ENCODE peak calls at places on chromosomes 3 and 15, in nine cellular contexts. One of them, this sample, is unnamed.

GRCh38 chr3:134563614-134564013 is 77.8 kb downstream of the CEP63 start:
- DNase-seq in epithelial cell of esophagus: peak
- DNase-seq in A673: no peak
- DNase-seq in cardiac muscle cell: no peak
- DNase-seq in body of pancreas: no peak
- DNase-seq in OCI-LY7: no peak
- DNase-seq in AG09309: no peak
- DNase-seq in Caco-2: no peak
- DNase-seq in ovary: no peak
- DNase-seq in this sample: no peak

GRCh38 chr15:69018951-69019350 is 4.5 kb downstream of the NOX5 start:
- DNase-seq in epithelial cell of esophagus: no peak
- DNase-seq in A673: no peak
- DNase-seq in cardiac muscle cell: no peak
- DNase-seq in body of pancreas: no peak
- DNase-seq in OCI-LY7: no peak
- DNase-seq in AG09309: no peak
- DNase-seq in Caco-2: no peak
- DNase-seq in ovary: no peak
- DNase-seq in this sample: peak

GRCh38 chr3:58535531-58536500 is 1.2 kb downstream of the ACOX2 start:
- DNase-seq in epithelial cell of esophagus: no peak
- DNase-seq in A673: no peak
- DNase-seq in cardiac muscle cell: peak
- DNase-seq in body of pancreas: peak
- DNase-seq in OCI-LY7: no peak
- DNase-seq in AG09309: no peak
- DNase-seq in Caco-2: peak
- DNase-seq in ovary: no peak
- DNase-seq in this sample: no peak

GRCh38 chr3:189392969-189393368 is 221.2 kb downstream of the TPRG1 start:
- DNase-seq in epithelial cell of esophagus: peak
- DNase-seq in A673: no peak
- DNase-seq in cardiac muscle cell: no peak
- DNase-seq in body of pancreas: peak
- DNase-seq in OCI-LY7: no peak
- DNase-seq in AG09309: no peak
- DNase-seq in Caco-2: no peak
- DNase-seq in ovary: no peak
- DNase-seq in this sample: no peak

GRCh38 chr15:42035362-42035761 is 14.5 kb upstream of the PLA2G4E start:
- DNase-seq in epithelial cell of esophagus: peak
- DNase-seq in A673: peak
- DNase-seq in cardiac muscle cell: peak
- DNase-seq in body of pancreas: no peak
- DNase-seq in OCI-LY7: peak
- DNase-seq in AG09309: no peak
- DNase-seq in Caco-2: peak
- DNase-seq in ovary: no peak
- DNase-seq in this sample: peak

GRCh38 chr15:89335289-89336041 is 841 bp upstream of the POLG start:
- DNase-seq in epithelial cell of esophagus: no peak
- DNase-seq in A673: no peak
- DNase-seq in cardiac muscle cell: no peak
- DNase-seq in body of pancreas: peak
- DNase-seq in OCI-LY7: peak
- DNase-seq in AG09309: no peak
- DNase-seq in Caco-2: no peak
- DNase-seq in ovary: no peak
- DNase-seq in this sample: no peak

GRCh38 chr15:34708422-34708821 is 46.4 kb downstream of the GJD2 start:
- DNase-seq in epithelial cell of esophagus: peak
- DNase-seq in A673: peak
- DNase-seq in cardiac muscle cell: peak
- DNase-seq in body of pancreas: peak
- DNase-seq in OCI-LY7: peak
- DNase-seq in AG09309: no peak
- DNase-seq in Caco-2: peak
- DNase-seq in ovary: no peak
- DNase-seq in this sample: no peak

GRCh38 chr3:9190276-9190675 is 59.2 kb downstream of the SRGAP3 start:
- DNase-seq in epithelial cell of esophagus: no peak
- DNase-seq in A673: no peak
- DNase-seq in cardiac muscle cell: no peak
- DNase-seq in body of pancreas: no peak
- DNase-seq in OCI-LY7: no peak
- DNase-seq in AG09309: no peak
- DNase-seq in Caco-2: no peak
- DNase-seq in ovary: no peak
- DNase-seq in this sample: no peak

GRCh38 chr3:172965256-172965655 is 175.8 kb downstream of the SPATA16 start:
- DNase-seq in epithelial cell of esophagus: no peak
- DNase-seq in A673: no peak
- DNase-seq in cardiac muscle cell: peak
- DNase-seq in body of pancreas: no peak
- DNase-seq in OCI-LY7: no peak
- DNase-seq in AG09309: peak
- DNase-seq in Caco-2: no peak
- DNase-seq in ovary: no peak
- DNase-seq in this sample: no peak

GRCh38 chr3:23159929-23160328 is 43.2 kb upstream of the UBE2E2 start:
- DNase-seq in epithelial cell of esophagus: peak
- DNase-seq in A673: no peak
- DNase-seq in cardiac muscle cell: peak
- DNase-seq in body of pancreas: no peak
- DNase-seq in OCI-LY7: no peak
- DNase-seq in AG09309: peak
- DNase-seq in Caco-2: no peak
- DNase-seq in ovary: no peak
- DNase-seq in this sample: no peak

GRCh38 chr15:101579766-101580165 is 72.4 kb downstream of the TM2D3 start:
- DNase-seq in epithelial cell of esophagus: peak
- DNase-seq in A673: peak
- DNase-seq in cardiac muscle cell: no peak
- DNase-seq in body of pancreas: no peak
- DNase-seq in OCI-LY7: no peak
- DNase-seq in AG09309: peak
- DNase-seq in Caco-2: no peak
- DNase-seq in ovary: no peak
- DNase-seq in this sample: no peak

GRCh38 chr15:85582076-85582718 is 201.8 kb downstream of the AKAP13 start:
- DNase-seq in epithelial cell of esophagus: peak
- DNase-seq in A673: no peak
- DNase-seq in cardiac muscle cell: peak
- DNase-seq in body of pancreas: peak
- DNase-seq in OCI-LY7: peak
- DNase-seq in AG09309: no peak
- DNase-seq in Caco-2: no peak
- DNase-seq in ovary: no peak
- DNase-seq in this sample: no peak

GRCh38 chr3:98188553-98188952 is 22.1 kb downstream of the OR5H15 start:
- DNase-seq in epithelial cell of esophagus: no peak
- DNase-seq in A673: peak
- DNase-seq in cardiac muscle cell: no peak
- DNase-seq in body of pancreas: no peak
- DNase-seq in OCI-LY7: peak
- DNase-seq in AG09309: no peak
- DNase-seq in Caco-2: no peak
- DNase-seq in ovary: no peak
- DNase-seq in this sample: no peak

GRCh38 chr3:197174927-197175326 is 123.5 kb downstream of the DLG1 start:
- DNase-seq in epithelial cell of esophagus: no peak
- DNase-seq in A673: peak
- DNase-seq in cardiac muscle cell: no peak
- DNase-seq in body of pancreas: no peak
- DNase-seq in OCI-LY7: peak
- DNase-seq in AG09309: no peak
- DNase-seq in Caco-2: no peak
- DNase-seq in ovary: no peak
- DNase-seq in this sample: no peak
- H3K4me3 ChIP-seq in epithelial cell of esophagus: no peak
- H3K4me3 ChIP-seq in A673: no peak
- H3K4me3 ChIP-seq in cardiac muscle cell: no peak
- H3K4me3 ChIP-seq in body of pancreas: no peak
- H3K4me3 ChIP-seq in OCI-LY7: peak
- H3K4me3 ChIP-seq in AG09309: no peak
- H3K4me3 ChIP-seq in Caco-2: no peak
- H3K4me3 ChIP-seq in ovary: no peak
- H3K4me3 ChIP-seq in this sample: no peak

GRCh38 chr3:69451594-69451993 is 65.7 kb upstream of the FRMD4B start:
- DNase-seq in epithelial cell of esophagus: no peak
- DNase-seq in A673: no peak
- DNase-seq in cardiac muscle cell: peak
- DNase-seq in body of pancreas: no peak
- DNase-seq in OCI-LY7: no peak
- DNase-seq in AG09309: no peak
- DNase-seq in Caco-2: no peak
- DNase-seq in ovary: no peak
- DNase-seq in this sample: no peak
- TF ChIP-seq CTCF in epithelial cell of esophagus: no peak
- TF ChIP-seq CTCF in A673: no peak
- TF ChIP-seq CTCF in cardiac muscle cell: peak
- TF ChIP-seq CTCF in body of pancreas: no peak
- TF ChIP-seq CTCF in OCI-LY7: peak
- TF ChIP-seq CTCF in AG09309: peak
- TF ChIP-seq CTCF in Caco-2: no peak
- TF ChIP-seq CTCF in ovary: no peak
- TF ChIP-seq CTCF in this sample: no peak

DNA sequence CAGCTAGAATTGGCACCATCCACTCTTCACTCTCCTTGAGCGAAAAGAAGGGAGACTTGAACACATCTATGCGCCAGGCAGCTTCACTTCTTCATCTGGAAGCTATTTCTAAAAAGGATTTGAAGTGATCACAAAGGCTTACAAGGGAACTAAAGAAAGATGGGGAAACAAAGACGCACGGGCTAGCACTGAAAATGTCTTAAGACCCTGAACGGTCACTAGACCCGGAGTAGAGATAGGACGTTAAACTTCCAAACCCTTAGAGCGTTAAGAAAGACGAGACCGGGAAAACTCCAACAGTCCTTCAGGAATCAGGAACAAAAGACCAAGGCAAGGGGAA is 47.5 kb upstream of the EPHB3 start:
- DNase-seq in epithelial cell of esophagus: no peak
- DNase-seq in A673: no peak
- DNase-seq in cardiac muscle cell: no peak
- DNase-seq in body of pancreas: no peak
- DNase-seq in OCI-LY7: no peak
- DNase-seq in AG09309: no peak
- DNase-seq in Caco-2: no peak
- DNase-seq in ovary: no peak
- DNase-seq in this sample: no peak
- H3K4me3 ChIP-seq in epithelial cell of esophagus: no peak
- H3K4me3 ChIP-seq in A673: peak
- H3K4me3 ChIP-seq in cardiac muscle cell: no peak
- H3K4me3 ChIP-seq in body of pancreas: no peak
- H3K4me3 ChIP-seq in OCI-LY7: no peak
- H3K4me3 ChIP-seq in AG09309: no peak
- H3K4me3 ChIP-seq in Caco-2: no peak
- H3K4me3 ChIP-seq in ovary: peak
- H3K4me3 ChIP-seq in this sample: no peak

GRCh38 chr3:132721479-132722164 is 587 bp downstream of the NPHP3 start:
- DNase-seq in epithelial cell of esophagus: peak
- DNase-seq in A673: peak
- DNase-seq in cardiac muscle cell: peak
- DNase-seq in body of pancreas: peak
- DNase-seq in OCI-LY7: no peak
- DNase-seq in AG09309: peak
- DNase-seq in Caco-2: peak
- DNase-seq in ovary: peak
- DNase-seq in this sample: peak
- TF ChIP-seq CTCF in epithelial cell of esophagus: peak
- TF ChIP-seq CTCF in A673: no peak
- TF ChIP-seq CTCF in cardiac muscle cell: peak
- TF ChIP-seq CTCF in body of pancreas: peak
- TF ChIP-seq CTCF in OCI-LY7: no peak
- TF ChIP-seq CTCF in AG09309: peak
- TF ChIP-seq CTCF in Caco-2: peak
- TF ChIP-seq CTCF in ovary: peak
- TF ChIP-seq CTCF in this sample: no peak

GRCh38 chr3:81485444-81485865 is 276.0 kb downstream of the GBE1 start:
- DNase-seq in epithelial cell of esophagus: peak
- DNase-seq in A673: no peak
- DNase-seq in cardiac muscle cell: peak
- DNase-seq in body of pancreas: peak
- DNase-seq in OCI-LY7: peak
- DNase-seq in AG09309: peak
- DNase-seq in Caco-2: no peak
- DNase-seq in ovary: no peak
- DNase-seq in this sample: no peak
- H3K4me3 ChIP-seq in epithelial cell of esophagus: no peak
- H3K4me3 ChIP-seq in A673: no peak
- H3K4me3 ChIP-seq in cardiac muscle cell: no peak
- H3K4me3 ChIP-seq in body of pancreas: no peak
- H3K4me3 ChIP-seq in OCI-LY7: peak
- H3K4me3 ChIP-seq in AG09309: peak
- H3K4me3 ChIP-seq in Caco-2: no peak
- H3K4me3 ChIP-seq in ovary: no peak
- H3K4me3 ChIP-seq in this sample: no peak